ENCODE peak calls at places on chromosomes 13 and 19, in seven cellular contexts. A is fibroblast of lung, X is HepG2, M is AG04450, J is fibroblast of mammary gland, F is progenitor cell of endocrine pancreas, L is brain microvascular endothelial cell. K is an unnamed sample.
A peak's percentile ranks its signal among the peaks of the same experiment; 100 is the strongest.

GRCh38 chr13:25153736-25154135 is 18.4 kb downstream of the AMER2 start:
- DNase-seq in A (no peak), X (no peak), M (no peak), J (no peak), F (no peak), L (no peak), K (no peak)

GRCh38 chr13:99662678-99663077 is 161.4 kb downstream of the TM9SF2 start:
- DNase-seq in A (no peak), X (peak; percentile 28), M (no peak), J (no peak), F (no peak), L (no peak), K (no peak)

GRCh38 chr19:17229890-17230289 is 3.9 kb downstream of the OCEL1 start:
- DNase-seq in A (no peak), X (no peak), M (no peak), J (no peak), F (no peak), L (no peak), K (no peak)

GRCh38 chr19:18941628-18942354 is 774 bp upstream of the HOMER3 start:
- DNase-seq in A (no peak), X (peak; percentile 27), M (no peak), J (no peak), F (no peak), L (no peak), K (no peak)

GRCh38 chr13:21541980-21542379 is 62.0 kb downstream of the MICU2 start:
- DNase-seq in A (no peak), X (no peak), M (no peak), J (no peak), F (no peak), L (peak; percentile 22), K (no peak)

GRCh38 chr13:107447591-107447990 is 767.7 kb downstream of the LIG4 start:
- DNase-seq in A (no peak), X (no peak), M (no peak), J (no peak), F (no peak), L (no peak), K (no peak)

GRCh38 chr19:5430237-5430636 is 25.0 kb upstream of the ZNRF4 start:
- DNase-seq in A (no peak), X (no peak), M (no peak), J (no peak), F (no peak), L (no peak), K (no peak)

GRCh38 chr19:27716922-27717321 is 1496.0 kb downstream of the UQCRFS1 start:
- DNase-seq in A (no peak), X (no peak), M (no peak), J (no peak), F (no peak), L (no peak), K (no peak)

GRCh38 chr13:94345374-94346195 is 133.9 kb downstream of the DCT start:
- DNase-seq in A (peak; percentile 79), X (peak; percentile 22), M (no peak), J (peak; percentile 56), F (no peak), L (no peak), K (peak; percentile 6)

GRCh38 chr19:17075860-17076538 is 422 bp downstream of the MYO9B start:
- DNase-seq in A (no peak), X (no peak), M (no peak), J (peak; percentile 14), F (no peak), L (peak; percentile 12), K (no peak)

GRCh38 chr13:108272333-108272732 is 2.8 kb downstream of the TNFSF13B start:
- DNase-seq in A (peak; percentile 45), X (no peak), M (no peak), J (peak; percentile 43), F (no peak), L (no peak), K (no peak)

GRCh38 chr13:110123041-110123809 is 183.7 kb downstream of the COL4A1 start:
- DNase-seq in A (no peak), X (no peak), M (no peak), J (no peak), F (no peak), L (no peak), K (no peak)

GRCh38 chr19:41351339-41352245 is 2.1 kb downstream of the TGFB1 start:
- DNase-seq in A (no peak), X (no peak), M (no peak), J (peak; percentile 58), F (no peak), L (peak; percentile 28), K (no peak)

GRCh38 chr19:38452430-38453366 is 19.2 kb downstream of the RYR1 start:
- DNase-seq in A (no peak), X (no peak), M (no peak), J (no peak), F (no peak), L (no peak), K (no peak)

GRCh38 chr13:114096031-114096485 is 36.4 kb downstream of the RASA3 start:
- DNase-seq in A (no peak), X (no peak), M (no peak), J (no peak), F (no peak), L (no peak), K (no peak)

GRCh38 chr19:6412111-6412999 is 12.3 kb downstream of the KHSRP start:
- DNase-seq in A (peak; percentile 9), X (peak; percentile 49), M (no peak), J (no peak), F (peak; percentile 50), L (peak; percentile 2), K (no peak)

GRCh38 chr13:45518525-45519235 is 53.9 kb downstream of the COG3 start:
- DNase-seq in A (peak; percentile 15), X (no peak), M (peak; percentile 38), J (peak; percentile 71), F (no peak), L (peak; percentile 17), K (peak; percentile 75)

GRCh38 chr19:13835791-13836723 is 40.8 kb downstream of the ZSWIM4 start:
- DNase-seq in A (no peak), X (no peak), M (no peak), J (no peak), F (no peak), L (no peak), K (peak; percentile 43)

DNA sequence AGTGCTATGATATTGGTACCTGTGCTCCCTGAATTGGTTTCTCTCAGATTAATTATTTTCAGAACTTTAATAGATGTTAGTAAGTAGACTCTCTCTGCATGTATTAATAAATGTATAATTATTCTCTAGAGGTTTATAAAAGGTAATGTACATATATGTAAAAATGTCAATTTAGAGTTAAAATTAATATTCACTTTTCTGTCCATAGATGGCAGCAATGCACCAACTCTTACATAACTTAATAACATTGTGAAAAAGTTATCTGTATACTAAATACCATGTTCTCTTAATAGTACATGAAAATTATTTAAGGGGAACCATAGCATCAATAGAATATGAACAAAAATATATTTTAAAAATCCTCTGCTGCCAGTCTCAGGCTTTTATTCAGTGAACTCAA is 515.0 kb upstream of the KLHL1 start:
- DNase-seq in A (peak; percentile 39), X (no peak), M (no peak), J (peak; percentile 5), F (no peak), L (no peak), K (no peak)
- TF ChIP-seq CTCF in A (no peak), X (peak; percentile 17), M (peak; percentile 30), J (peak; percentile 23), F (peak; percentile 64), L (no peak), K (peak; percentile 73)

DNA sequence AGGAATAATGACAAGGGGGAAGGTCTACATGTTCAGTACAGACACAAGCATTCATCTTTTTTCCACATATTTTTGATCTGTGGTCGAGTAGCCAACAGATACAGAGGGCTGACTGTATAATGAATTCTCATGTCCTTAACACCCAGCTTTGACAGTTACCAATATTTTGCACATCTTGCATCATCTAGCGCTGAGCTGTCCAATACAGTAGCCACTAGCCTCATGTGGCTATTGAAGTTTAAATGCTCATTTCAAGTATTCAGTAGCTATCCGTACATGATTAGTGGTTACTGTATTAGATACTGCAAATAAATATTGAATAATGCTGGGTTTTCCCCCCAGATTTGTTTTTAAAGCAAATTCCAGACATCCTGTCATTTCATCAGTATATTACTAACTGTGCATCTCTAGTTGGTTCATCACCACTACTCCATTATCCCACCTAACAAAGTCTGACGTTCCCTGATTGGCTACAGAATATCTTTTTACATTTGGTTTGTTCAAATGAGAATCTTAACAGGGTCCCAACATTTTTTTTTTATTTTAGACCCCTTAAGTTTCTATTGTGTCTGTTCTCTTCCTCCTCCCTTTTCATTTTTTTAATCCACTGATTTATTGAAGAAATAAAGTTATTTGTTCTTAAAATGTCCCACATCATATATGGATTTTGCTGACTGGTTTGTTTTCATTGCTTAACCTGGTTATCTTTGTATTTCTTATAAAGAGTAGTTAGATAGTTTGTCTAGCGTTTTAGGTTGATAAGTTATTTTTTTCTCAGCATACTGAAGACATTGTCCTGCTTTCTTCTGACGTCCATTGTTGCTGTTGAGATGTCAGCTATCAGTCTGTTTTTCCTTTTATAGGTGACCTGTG is 8.2 kb downstream of the ZNF177 start:
- DNase-seq in A (no peak), X (no peak), M (no peak), J (no peak), F (no peak), L (no peak), K (no peak)
- TF ChIP-seq CTCF in A (no peak), X (no peak), M (no peak), J (no peak), F (no peak), L (no peak), K (no peak)

DNA sequence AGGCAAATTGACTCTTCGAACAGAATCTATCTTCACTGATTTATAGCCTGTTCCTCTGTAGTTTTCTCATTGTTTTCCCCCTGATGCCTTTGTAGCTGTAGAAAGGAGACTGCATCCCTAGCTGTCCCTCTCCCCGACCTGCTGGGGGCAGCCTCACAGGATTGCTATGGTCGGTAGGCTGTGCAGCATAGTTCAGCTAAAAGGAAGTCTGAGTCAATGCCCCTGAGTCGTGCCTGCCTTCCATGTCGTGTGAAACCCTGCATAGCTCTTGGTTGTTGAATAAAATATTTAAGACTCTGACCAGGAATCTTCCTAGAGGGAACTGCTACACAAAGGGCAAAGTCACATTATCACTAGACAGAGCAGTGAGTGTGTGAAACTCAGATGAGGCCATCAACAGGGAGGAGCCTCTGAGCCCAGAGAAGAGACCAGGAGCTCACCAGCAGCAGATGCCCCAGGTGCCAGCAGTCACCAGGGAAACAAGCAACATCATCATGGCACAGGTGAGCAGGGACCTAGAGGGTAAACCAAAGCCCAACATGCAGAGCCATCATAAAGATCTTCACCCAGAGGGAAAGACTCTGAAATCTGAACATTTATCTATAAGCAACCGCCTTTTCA is 108.4 kb upstream of the NBEA start:
- DNase-seq in A (no peak), X (no peak), M (no peak), J (no peak), F (no peak), L (peak; percentile 33), K (peak; percentile 31)
- TF ChIP-seq CTCF in A (no peak), X (peak; percentile 23), M (no peak), J (no peak), F (peak; percentile 7), L (peak; percentile 27), K (no peak)

DNA sequence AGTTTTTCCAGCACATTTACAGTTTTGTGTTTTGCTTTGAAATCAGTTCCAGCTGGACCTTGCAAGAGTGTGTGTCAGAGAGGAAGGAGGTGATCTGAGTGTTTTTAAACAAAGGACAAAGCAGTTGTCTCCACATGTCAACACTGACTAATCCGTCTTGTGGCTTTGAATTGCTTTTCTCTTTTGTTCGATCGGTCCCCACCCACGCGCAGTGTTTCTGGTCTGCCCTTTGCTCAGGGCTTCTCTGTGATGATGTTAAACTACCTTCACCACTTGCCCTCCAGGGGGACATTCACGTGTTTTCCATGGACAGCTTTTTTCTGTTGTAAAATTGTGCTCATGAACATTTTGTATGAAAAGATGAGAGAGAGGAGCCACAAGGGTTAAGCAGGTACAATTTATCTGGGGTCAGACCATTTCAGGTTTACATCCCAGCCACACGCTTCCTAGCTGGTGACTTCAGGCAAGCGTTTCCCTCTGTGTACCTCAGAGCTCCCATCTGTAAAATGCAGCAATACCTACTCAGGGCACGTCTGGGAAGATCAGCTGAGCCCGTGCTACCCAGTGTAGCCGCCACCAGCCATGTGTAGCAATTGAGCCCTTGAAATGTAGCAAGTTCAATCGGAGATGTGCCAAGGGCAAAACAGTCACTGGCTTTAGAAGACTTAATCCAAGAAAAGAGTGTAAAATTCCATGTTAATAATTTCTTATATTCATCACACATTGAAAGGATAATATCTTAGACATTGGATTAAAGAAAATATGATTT is 13.5 kb upstream of the PLA2G4C start:
- DNase-seq in A (no peak), X (peak; percentile 39), M (peak; percentile 15), J (peak; percentile 90), F (no peak), L (peak; percentile 67), K (peak; percentile 35)
- TF ChIP-seq CTCF in A (no peak), X (no peak), M (peak; percentile 48), J (peak; percentile 31), F (peak; percentile 44), L (peak; percentile 63), K (peak; percentile 56)

K was measured in HFFc6.